ENCODE peak calls at places on chromosomes 3 and 15, in four cellular contexts. One of them, this sample, is unnamed.
A peak's percentile ranks its signal among the peaks of the same experiment; 100 is the strongest.

GRCh38 chr15:28459279-28459678 is 73.5 kb downstream of the GOLGA8G start:
- DNase-seq in OCI-LY7: no peak
- DNase-seq in neural progenitor cell: peak; percentile 0
- DNase-seq in PC-3: peak; percentile 1
- DNase-seq in this sample: no peak

GRCh38 chr15:74613953-74614743 is 1.5 kb upstream of the CLK3 start:
- DNase-seq in OCI-LY7: no peak
- DNase-seq in neural progenitor cell: no peak
- DNase-seq in PC-3: no peak
- DNase-seq in this sample: no peak

GRCh38 chr3:179884136-179884535 is 152.6 kb downstream of the PEX5L start:
- DNase-seq in OCI-LY7: no peak
- DNase-seq in neural progenitor cell: no peak
- DNase-seq in PC-3: no peak
- DNase-seq in this sample: no peak

GRCh38 chr3:136819784-136820640 is 1.1 kb downstream of the SLC35G2 start:
- DNase-seq in OCI-LY7: no peak
- DNase-seq in neural progenitor cell: peak; percentile 78
- DNase-seq in PC-3: peak; percentile 19
- DNase-seq in this sample: peak; percentile 84

GRCh38 chr3:42179110-42179725 is 86.8 kb downstream of the CCK start:
- DNase-seq in OCI-LY7: no peak
- DNase-seq in neural progenitor cell: peak; percentile 41
- DNase-seq in PC-3: peak; percentile 97
- DNase-seq in this sample: peak; percentile 95

GRCh38 chr15:86502313-86502712 is 422.6 kb downstream of the AGBL1 start:
- DNase-seq in OCI-LY7: no peak
- DNase-seq in neural progenitor cell: no peak
- DNase-seq in PC-3: no peak
- DNase-seq in this sample: no peak

GRCh38 chr15:22224241-22224671 is 143.9 kb downstream of the OR4M2 start:
- DNase-seq in OCI-LY7: peak; percentile 50
- DNase-seq in neural progenitor cell: no peak
- DNase-seq in PC-3: no peak
- DNase-seq in this sample: no peak

GRCh38 chr3:155161630-155162292 is 81.6 kb downstream of the MME start:
- DNase-seq in OCI-LY7: no peak
- DNase-seq in neural progenitor cell: no peak
- DNase-seq in PC-3: no peak
- DNase-seq in this sample: no peak

GRCh38 chr15:36797128-36797527 is 217.7 kb downstream of the CDIN1 start:
- DNase-seq in OCI-LY7: no peak
- DNase-seq in neural progenitor cell: no peak
- DNase-seq in PC-3: peak; percentile 70
- DNase-seq in this sample: no peak

GRCh38 chr3:14265246-14265962 is 86.8 kb downstream of the LSM3 start:
- DNase-seq in OCI-LY7: no peak
- DNase-seq in neural progenitor cell: no peak
- DNase-seq in PC-3: peak; percentile 90
- DNase-seq in this sample: peak; percentile 54

DNA sequence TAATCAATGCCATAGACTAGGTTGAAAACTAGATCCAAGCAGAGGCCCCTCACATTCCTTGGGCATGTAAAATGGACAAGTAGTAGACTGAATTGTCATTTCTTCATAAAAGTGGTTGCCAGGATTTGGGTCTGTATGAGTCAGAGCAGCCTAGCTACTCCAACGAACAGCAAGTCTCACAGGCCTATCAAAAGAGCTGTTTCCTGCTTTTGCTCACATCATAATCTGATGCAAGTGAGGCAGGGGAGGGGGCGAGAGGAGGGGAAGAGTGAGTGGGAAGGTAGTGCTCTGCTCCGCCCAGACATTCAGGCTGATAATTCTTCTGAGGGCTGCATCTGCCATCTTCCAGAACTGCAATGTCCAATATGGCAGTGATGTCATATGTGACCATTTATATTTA is 228.9 kb upstream of the PRICKLE2 start:
- DNase-seq in OCI-LY7: no peak
- DNase-seq in neural progenitor cell: no peak
- DNase-seq in PC-3: peak; percentile 28
- DNase-seq in this sample: peak; percentile 76
- TF ChIP-seq EZH2phosphoT487 in OCI-LY7: no peak
- TF ChIP-seq EZH2phosphoT487 in neural progenitor cell: no peak
- TF ChIP-seq EZH2phosphoT487 in PC-3: no peak
- TF ChIP-seq EZH2phosphoT487 in this sample: no peak

GRCh38 chr3:31960793-31961431 is 20.1 kb downstream of the OSBPL10 start:
- DNase-seq in OCI-LY7: peak; percentile 85
- DNase-seq in neural progenitor cell: no peak
- DNase-seq in PC-3: peak; percentile 84
- DNase-seq in this sample: peak; percentile 63

GRCh38 chr3:31962801-31963205 is 18.3 kb downstream of the OSBPL10 start:
- DNase-seq in OCI-LY7: no peak
- DNase-seq in neural progenitor cell: no peak
- DNase-seq in PC-3: peak; percentile 87
- DNase-seq in this sample: peak; percentile 40

GRCh38 chr3:31958721-31959152 is 22.3 kb downstream of the OSBPL10 start:
- DNase-seq in OCI-LY7: no peak
- DNase-seq in neural progenitor cell: no peak
- DNase-seq in PC-3: peak; percentile 35
- DNase-seq in this sample: no peak

GRCh38 chr3:31957106-31957505 is 24.0 kb downstream of the OSBPL10 start:
- DNase-seq in OCI-LY7: no peak
- DNase-seq in neural progenitor cell: no peak
- DNase-seq in PC-3: no peak
- DNase-seq in this sample: no peak

GRCh38 chr3:31959951-31960792 is 20.9 kb downstream of the OSBPL10 start:
- DNase-seq in OCI-LY7: peak; percentile 60
- DNase-seq in neural progenitor cell: peak; percentile 34
- DNase-seq in PC-3: no peak
- DNase-seq in this sample: peak; percentile 40
- TF ChIP-seq EZH2phosphoT487 in OCI-LY7: no peak
- TF ChIP-seq EZH2phosphoT487 in neural progenitor cell: no peak
- TF ChIP-seq EZH2phosphoT487 in PC-3: no peak
- TF ChIP-seq EZH2phosphoT487 in this sample: no peak

GRCh38 chr3:112519424-112520001 is 20.2 kb upstream of the BTLA start:
- DNase-seq in OCI-LY7: peak; percentile 81
- DNase-seq in neural progenitor cell: peak; percentile 69
- DNase-seq in PC-3: peak; percentile 82
- DNase-seq in this sample: peak; percentile 79
- TF ChIP-seq EZH2phosphoT487 in OCI-LY7: no peak
- TF ChIP-seq EZH2phosphoT487 in neural progenitor cell: no peak
- TF ChIP-seq EZH2phosphoT487 in PC-3: no peak
- TF ChIP-seq EZH2phosphoT487 in this sample: no peak

GRCh38 chr3:79233431-79234060 is 534.3 kb downstream of the ROBO1 start:
- DNase-seq in OCI-LY7: no peak
- DNase-seq in neural progenitor cell: no peak
- DNase-seq in PC-3: no peak
- DNase-seq in this sample: no peak
- TF ChIP-seq EZH2phosphoT487 in OCI-LY7: no peak
- TF ChIP-seq EZH2phosphoT487 in neural progenitor cell: no peak
- TF ChIP-seq EZH2phosphoT487 in PC-3: no peak
- TF ChIP-seq EZH2phosphoT487 in this sample: no peak

GRCh38 chr3:83317605-83318004 is 1556.2 kb upstream of the GBE1 start:
- DNase-seq in OCI-LY7: no peak
- DNase-seq in neural progenitor cell: no peak
- DNase-seq in PC-3: peak; percentile 75
- DNase-seq in this sample: no peak
- TF ChIP-seq EZH2phosphoT487 in OCI-LY7: no peak
- TF ChIP-seq EZH2phosphoT487 in neural progenitor cell: no peak
- TF ChIP-seq EZH2phosphoT487 in PC-3: no peak
- TF ChIP-seq EZH2phosphoT487 in this sample: no peak

This sample was measured in GM23248.